ENCODE peak calls at places on chromosomes 16 and 17, in nine cellular contexts. D, T, I, N, K, B, F, H and P are unnamed samples.
A peak's percentile ranks its signal among the peaks of the same experiment; 100 is the strongest.

GRCh38 chr17:79965806-79966205 is 69.9 kb downstream of the TBC1D16 start:
- DNase-seq in F (no peak), K (no peak), N (no peak), T (peak; percentile 51), I (no peak), H (no peak), B (no peak), D (no peak), P (peak; percentile 24)

GRCh38 chr17:56912105-56912999 is 1.5 kb downstream of the TRIM25 start:
- DNase-seq in D (no peak), K (no peak), H (no peak), N (no peak), F (no peak), I (no peak), T (peak; percentile 71), B (no peak), P (no peak)

GRCh38 chr17:68600881-68601564 is at the start of gene FAM20A:
- DNase-seq in T (peak; percentile 76), D (no peak), N (peak; percentile 50), K (no peak), F (peak; percentile 22), I (no peak), H (no peak), B (no peak), P (peak; percentile 68)

GRCh38 chr17:72462396-72462795 is 341.6 kb downstream of the SOX9 start:
- DNase-seq in D (no peak), N (no peak), I (no peak), B (no peak), T (no peak), F (no peak), H (no peak), K (no peak), P (no peak)

GRCh38 chr17:60327122-60327869 is 64.6 kb downstream of the USP32 start:
- DNase-seq in N (no peak), F (no peak), T (no peak), H (no peak), B (no peak), I (no peak), K (no peak), D (no peak), P (peak; percentile 83)

GRCh38 chr16:81468269-81468902 is 23.8 kb downstream of the CMIP start:
- DNase-seq in T (no peak), I (no peak), F (no peak), K (no peak), B (no peak), N (no peak), H (no peak), D (no peak), P (no peak)

GRCh38 chr16:56743840-56744239 is 13.9 kb downstream of the NUP93 start:
- DNase-seq in I (peak; percentile 53), T (no peak), D (peak; percentile 49), K (no peak), H (no peak), N (no peak), F (no peak), B (no peak), P (peak; percentile 61)

GRCh38 chr16:57804111-57804837 is 2.0 kb upstream of the KIFC3 start:
- DNase-seq in I (no peak), K (no peak), B (no peak), D (no peak), F (no peak), N (no peak), H (no peak), T (no peak), P (no peak)

GRCh38 chr16:49488740-49489525 is 115.3 kb downstream of the C16orf78 start:
- DNase-seq in H (no peak), I (no peak), T (peak; percentile 44), B (no peak), F (no peak), D (no peak), N (no peak), K (no peak), P (no peak)

GRCh38 chr17:76271669-76272540 is 6.8 kb downstream of the UBALD2 start:
- DNase-seq in H (no peak), F (peak; percentile 97), T (no peak), N (no peak), D (no peak), B (no peak), I (no peak), K (peak; percentile 91), P (peak; percentile 79)

GRCh38 chr17:65730711-65731169 is 169.3 kb upstream of the AXIN2 start:
- DNase-seq in N (no peak), H (no peak), K (no peak), D (no peak), B (no peak), F (no peak), I (no peak), T (no peak), P (no peak)

GRCh38 chr17:40556884-40557414 is 8.3 kb downstream of the CCR7 start:
- DNase-seq in B (peak; percentile 32), D (no peak), I (no peak), K (no peak), H (no peak), T (peak; percentile 59), F (no peak), N (no peak), P (peak; percentile 31)

GRCh38 chr16:2535644-2536021 is 2.2 kb upstream of the PDPK1 start:
- DNase-seq in K (no peak), D (peak; percentile 93), N (no peak), H (no peak), F (no peak), T (no peak), B (no peak), I (peak; percentile 32), P (no peak)

GRCh38 chr17:8173056-8173870 is 2.9 kb downstream of the TMEM107 start:
- DNase-seq in N (peak; percentile 58), B (peak; percentile 68), F (peak; percentile 78), D (peak; percentile 99), K (peak; percentile 82), T (peak; percentile 84), I (peak; percentile 97), H (peak; percentile 55), P (peak; percentile 94)

GRCh38 chr16:25264599-25264998 is 7.0 kb upstream of the ZKSCAN2 start:
- DNase-seq in F (no peak), H (no peak), D (no peak), K (no peak), B (no peak), N (no peak), T (no peak), I (peak; percentile 18), P (no peak)

GRCh38 chr16:15415411-15416070 is 18.8 kb upstream of the BMERB1 start:
- DNase-seq in N (no peak), F (no peak), D (peak; percentile 38), H (no peak), K (no peak), B (no peak), T (no peak), I (peak; percentile 37), P (no peak)